ENCODE peak calls at places on chromosome 16, in five cellular contexts. A, E, V, P and Z are unnamed samples.

GRCh38 chr16:79400462-79401149 is 199.9 kb downstream of the MAF start:
- DNase-seq in A (no peak), E (no peak), V (no peak), P (no peak), Z (no peak)

GRCh38 chr16:69444873-69445517 is 20.6 kb downstream of the CYB5B start:
- DNase-seq in A (no peak), E (no peak), V (no peak), P (no peak), Z (no peak)

GRCh38 chr16:31347445-31347844 is 7.5 kb upstream of the ITGAX start:
- DNase-seq in A (no peak), E (no peak), V (no peak), P (no peak), Z (no peak)

GRCh38 chr16:86823895-86824671 is 245.7 kb downstream of the FOXL1 start:
- DNase-seq in A (no peak), E (no peak), V (no peak), P (no peak), Z (no peak)

GRCh38 chr16:17283022-17283421 is 187.7 kb downstream of the XYLT1 start:
- DNase-seq in A (no peak), E (no peak), V (no peak), P (no peak), Z (peak)

GRCh38 chr16:138049-138417 is 440 bp downstream of the NPRL3 start:
- DNase-seq in A (peak), E (peak), V (no peak), P (peak), Z (no peak)

GRCh38 chr16:51095114-51095872 is 55.8 kb downstream of the SALL1 start:
- DNase-seq in A (no peak), E (no peak), V (no peak), P (no peak), Z (no peak)

GRCh38 chr16:28098959-28099945 is 35.7 kb upstream of the GSG1L start:
- DNase-seq in A (no peak), E (no peak), V (no peak), P (no peak), Z (no peak)

GRCh38 chr16:84700518-84701277 is 898 bp downstream of the USP10 start:
- DNase-seq in A (no peak), E (peak), V (no peak), P (no peak), Z (no peak)

GRCh38 chr16:1654505-1655268 is 23.4 kb upstream of the JPT2 start:
- DNase-seq in A (no peak), E (no peak), V (no peak), P (no peak), Z (no peak)

GRCh38 chr16:89845417-89845816 is 17.1 kb downstream of the SPIRE2 start:
- DNase-seq in A (no peak), E (peak), V (no peak), P (no peak), Z (no peak)

GRCh38 chr16:69500496-69500895 is 65.3 kb upstream of the NFAT5 start:
- DNase-seq in A (no peak), E (no peak), V (no peak), P (no peak), Z (no peak)

GRCh38 chr16:89122322-89122831 is 28.7 kb downstream of the ACSF3 start:
- DNase-seq in A (no peak), E (peak), V (no peak), P (no peak), Z (no peak)

GRCh38 chr16:11801481-11802021 is 4.5 kb upstream of the ZC3H7A start:
- DNase-seq in A (no peak), E (no peak), V (no peak), P (no peak), Z (no peak)

GRCh38 chr16:49757744-49758069 is 98.2 kb downstream of the ZNF423 start:
- DNase-seq in A (no peak), E (no peak), V (no peak), P (no peak), Z (no peak)

GRCh38 chr16:55021595-55022475 is 91.2 kb downstream of the IRX5 start:
- DNase-seq in A (no peak), E (no peak), V (peak), P (no peak), Z (no peak)

GRCh38 chr16:60166-60565 is 6.5 kb downstream of the SNRNP25 start:
- DNase-seq in A (no peak), E (no peak), V (no peak), P (peak), Z (no peak)

GRCh38 chr16:67259705-67260104 is 10.9 kb downstream of the SLC9A5 start:
- DNase-seq in A (no peak), E (no peak), V (no peak), P (no peak), Z (no peak)
- TF ChIP-seq CTCF in A (no peak), E (no peak), V (no peak), P (no peak), Z (no peak)

DNA sequence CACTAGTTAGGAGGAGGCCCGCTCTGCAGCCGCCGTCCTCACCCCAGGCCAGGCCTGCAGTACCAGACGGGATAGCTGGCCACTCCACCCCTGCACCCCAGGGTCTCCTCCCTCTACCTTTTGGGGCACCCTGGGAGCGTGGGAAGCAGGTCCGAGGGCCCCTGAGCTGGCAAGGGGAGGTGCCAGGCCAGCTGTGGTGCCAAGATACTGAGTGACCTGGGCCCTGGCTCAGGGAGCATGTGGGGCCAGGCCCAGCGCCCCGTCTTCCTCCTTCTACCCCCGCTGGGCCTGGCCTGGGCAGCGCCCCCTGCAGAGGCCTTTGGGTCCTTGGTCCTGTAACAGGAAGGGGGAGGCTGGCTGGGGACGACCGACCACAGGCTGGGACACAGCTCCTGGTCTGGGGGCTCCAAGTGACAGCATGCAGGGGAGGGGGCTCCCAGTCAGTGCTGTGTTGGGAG is 13.0 kb downstream of the PAM16 start:
- DNase-seq in A (no peak), E (no peak), V (no peak), P (no peak), Z (no peak)
- TF ChIP-seq CTCF in A (no peak), E (no peak), V (peak), P (no peak), Z (no peak)

GRCh38 chr16:81214745-81215166 is 23.7 kb upstream of the BCO1 start:
- DNase-seq in A (no peak), E (no peak), V (peak), P (no peak), Z (no peak)
- TF ChIP-seq CTCF in A (no peak), E (no peak), V (peak), P (no peak), Z (no peak)

DNA sequence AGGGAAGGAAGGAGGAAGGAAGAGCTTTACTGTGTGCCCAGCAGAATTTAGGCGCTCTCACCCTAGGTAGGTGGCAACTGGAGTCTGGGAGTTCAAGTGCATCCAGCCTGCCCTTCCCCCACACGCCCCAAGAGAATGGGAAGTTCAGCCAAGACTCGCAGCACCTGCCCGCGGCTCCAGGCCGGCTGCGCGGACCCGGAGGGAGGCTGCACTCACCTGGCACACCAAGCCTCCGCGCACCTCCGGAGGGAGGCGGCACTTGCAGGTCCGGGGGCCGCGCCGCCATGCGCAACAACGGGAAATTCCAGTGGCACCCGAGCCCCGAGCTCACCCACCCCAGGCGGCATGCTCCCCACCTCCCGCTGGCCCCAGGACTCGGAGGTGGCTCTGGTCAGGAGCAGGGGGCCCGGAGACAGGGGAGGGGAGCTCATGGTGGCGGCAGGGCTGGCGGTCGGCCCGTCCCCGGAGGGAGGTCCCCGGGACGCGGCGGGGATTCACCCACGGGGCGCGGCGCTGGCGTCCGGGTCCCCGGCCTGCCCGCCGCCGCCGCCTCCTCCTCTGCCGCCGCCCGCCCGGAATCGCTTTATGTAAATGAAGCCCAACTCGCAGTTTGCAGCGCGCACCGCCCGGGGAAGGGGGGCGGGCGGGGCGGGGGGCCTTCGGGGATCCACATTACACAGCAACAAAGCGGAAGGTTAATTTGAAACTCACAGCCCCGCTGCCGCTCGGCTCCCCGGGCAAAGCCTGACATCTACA is at the start of gene ZFHX3:
- DNase-seq in A (no peak), E (peak), V (no peak), P (peak), Z (no peak)
- TF ChIP-seq CTCF in A (no peak), E (no peak), V (no peak), P (no peak), Z (no peak)

DNA sequence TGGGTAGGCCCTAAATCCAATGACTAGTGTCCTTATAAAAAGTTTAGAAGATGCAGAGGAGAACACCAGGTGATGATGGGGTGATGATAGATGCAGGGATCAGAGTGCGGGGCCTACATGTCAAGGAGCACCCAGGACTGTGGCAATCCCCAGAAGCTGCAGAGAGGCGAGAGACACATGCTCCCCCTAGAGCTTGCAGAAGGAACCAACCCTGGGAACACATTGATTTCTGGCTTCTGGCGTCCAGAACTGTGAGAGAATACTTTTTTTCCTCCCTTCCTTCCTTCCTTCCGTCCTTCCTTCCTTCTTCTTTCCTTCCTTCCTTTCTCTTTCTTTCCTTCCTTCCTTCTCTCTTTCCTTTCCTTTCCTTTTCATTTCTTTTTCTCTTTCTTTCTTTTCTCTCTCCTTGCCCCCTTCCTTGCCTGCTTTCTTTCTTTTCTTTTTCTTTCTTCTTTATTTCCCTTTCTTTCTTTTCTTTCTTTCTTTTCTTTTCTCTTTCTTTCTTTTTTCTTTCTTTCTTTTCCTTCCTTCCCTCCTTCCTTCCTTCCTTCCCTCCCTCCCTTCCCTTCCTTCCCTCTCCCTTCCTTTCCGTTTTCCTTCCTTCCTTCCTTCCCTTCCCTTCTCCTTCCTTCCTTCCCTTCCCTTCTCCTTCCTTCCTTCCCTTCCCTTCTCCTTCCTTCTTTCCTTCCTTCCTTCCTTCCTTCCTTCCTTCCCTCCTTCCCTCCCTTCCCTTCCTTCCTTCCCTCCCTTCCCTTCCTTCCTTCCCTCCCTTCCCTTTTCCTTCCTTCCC is 134.3 kb downstream of the HAPSTR1 start:
- DNase-seq in A (no peak), E (no peak), V (peak), P (no peak), Z (no peak)
- TF ChIP-seq CTCF in A (no peak), E (no peak), V (peak), P (no peak), Z (peak)

GRCh38 chr16:14309001-14309886 is 238.1 kb downstream of the MRTFB start:
- DNase-seq in A (no peak), E (no peak), V (no peak), P (peak), Z (no peak)
- TF ChIP-seq CTCF in A (no peak), E (peak), V (peak), P (no peak), Z (no peak)